ENCODE peak calls at places on chromosomes 11 and 22, in six cellular contexts. Y, R, V, B, O and L are unnamed samples. For H3K79me2, the result is how much of the 10 kb centered on the place peaks cover.

GRCh38 chr22:22507743-22508273 is 734 bp downstream of the ZNF280B start:
- DNase-seq in R (no peak), Y (no peak), B (peak), O (no peak), V (peak), L (no peak)

GRCh38 chr11:120707098-120707497 is 195.6 kb downstream of the GRIK4 start:
- DNase-seq in O (no peak), B (no peak), V (no peak), Y (no peak), R (no peak), L (no peak)

GRCh38 chr11:114233755-114234154 is 62.4 kb upstream of the NNMT start:
- DNase-seq in O (peak), B (no peak), Y (no peak), V (peak), R (no peak), L (no peak)

GRCh38 chr11:63762662-63763505 is 5.7 kb downstream of the ZFTA start:
- DNase-seq in B (peak), V (peak), O (peak), R (peak), Y (no peak), L (no peak)

GRCh38 chr11:86624366-86624765 is 48.0 kb downstream of the ME3 start:
- DNase-seq in V (no peak), R (no peak), B (no peak), O (no peak), Y (no peak), L (no peak)

GRCh38 chr11:17067417-17067816 is 10.1 kb downstream of the RPS13 start:
- DNase-seq in V (no peak), O (no peak), Y (no peak), R (no peak), B (no peak), L (no peak)

GRCh38 chr11:1470681-1471611 is 15.6 kb downstream of the MOB2 start:
- DNase-seq in Y (no peak), V (no peak), B (no peak), R (no peak), O (no peak), L (no peak)

GRCh38 chr22:19855504-19856409 is 1.1 kb upstream of the GNB1L start:
- DNase-seq in Y (peak), B (peak), R (peak), O (peak), V (no peak), L (peak)

GRCh38 chr11:6919698-6920097 is 1.1 kb upstream of the OR2D3 start:
- DNase-seq in B (no peak), R (no peak), O (no peak), Y (no peak), V (no peak), L (no peak)

GRCh38 chr11:130598433-130598832 is 150.0 kb downstream of the ADAMTS15 start:
- DNase-seq in B (no peak), R (no peak), O (no peak), V (no peak), Y (no peak), L (no peak)

GRCh38 chr22:41245917-41246499 is 5.3 kb upstream of the CHADL start:
- DNase-seq in O (no peak), R (no peak), B (peak), Y (no peak), V (peak), L (no peak)

GRCh38 chr11:102590646-102591045 is 34.5 kb downstream of the MMP20 start:
- DNase-seq in Y (no peak), O (no peak), V (no peak), R (no peak), B (no peak), L (no peak)

GRCh38 chr11:120375076-120375475 is 38.9 kb downstream of the ARHGEF12 start:
- DNase-seq in B (no peak), O (no peak), Y (no peak), V (no peak), R (no peak), L (no peak)

GRCh38 chr11:103659138-103659734 is 377.2 kb upstream of the DDI1 start:
- DNase-seq in O (no peak), Y (peak), V (peak), B (peak), R (peak), L (no peak)

GRCh38 chr22:32020117-32020516 is 22.9 kb upstream of the SLC5A1 start:
- DNase-seq in R (peak), B (no peak), O (peak), V (no peak), Y (peak), L (peak)

GRCh38 chr11:11265320-11265719 is 87.7 kb downstream of the CSNK2A3 start:
- DNase-seq in Y (no peak), O (no peak), R (peak), B (no peak), V (no peak), L (no peak)

GRCh38 chr22:35961480-35961902 is 67.1 kb downstream of the RBFOX2 start:
- DNase-seq in O (peak), V (peak), R (no peak), B (peak), Y (no peak), L (no peak)

GRCh38 chr11:123164732-123165450 is 30.2 kb downstream of the CLMP start:
- DNase-seq in R (no peak), O (peak), Y (no peak), V (no peak), B (no peak), L (no peak)

GRCh38 chr11:116224889-116225200 is 547.9 kb downstream of the BUD13 start:
- DNase-seq in Y (no peak), O (no peak), V (no peak), B (no peak), R (no peak), L (no peak)

GRCh38 chr11:41281131-41281742 is 178.2 kb downstream of the LRRC4C start:
- DNase-seq in B (no peak), R (peak), Y (no peak), V (no peak), O (no peak), L (no peak)

GRCh38 chr22:18119409-18120110 is 9.0 kb downstream of the TUBA8 start:
- DNase-seq in B (no peak), Y (no peak), R (no peak), O (no peak), V (no peak), L (no peak)

GRCh38 chr22:39296981-39297489 is 22.4 kb downstream of the RPL3 start:
- DNase-seq in B (no peak), Y (no peak), R (no peak), V (no peak), O (no peak), L (peak)

GRCh38 chr11:1071571-1072115 is 3.0 kb upstream of the MUC2 start:
- DNase-seq in B (no peak), V (no peak), O (no peak), Y (no peak), R (no peak), L (no peak)

GRCh38 chr22:31144223-31144622 is 3.9 kb upstream of the PLA2G3 start:
- DNase-seq in B (no peak), V (no peak), R (peak), Y (no peak), O (peak), L (no peak)

GRCh38 chr11:108432783-108433182 is 34.5 kb downstream of the C11orf65 start:
- DNase-seq in B (no peak), O (peak), Y (no peak), V (no peak), R (peak), L (no peak)

GRCh38 chr11:7677071-7677470 is 3.8 kb upstream of the CYB5R2 start:
- DNase-seq in O (no peak), B (no peak), R (peak), Y (no peak), V (no peak), L (no peak)

GRCh38 chr11:2914475-2915195 is 14.6 kb downstream of the PHLDA2 start:
- DNase-seq in O (no peak), R (no peak), B (no peak), Y (no peak), V (no peak), L (no peak)

GRCh38 chr11:123217897-123218296 is 22.8 kb upstream of the CLMP start:
- DNase-seq in R (no peak), V (no peak), Y (no peak), B (peak), O (no peak), L (no peak)

DNA sequence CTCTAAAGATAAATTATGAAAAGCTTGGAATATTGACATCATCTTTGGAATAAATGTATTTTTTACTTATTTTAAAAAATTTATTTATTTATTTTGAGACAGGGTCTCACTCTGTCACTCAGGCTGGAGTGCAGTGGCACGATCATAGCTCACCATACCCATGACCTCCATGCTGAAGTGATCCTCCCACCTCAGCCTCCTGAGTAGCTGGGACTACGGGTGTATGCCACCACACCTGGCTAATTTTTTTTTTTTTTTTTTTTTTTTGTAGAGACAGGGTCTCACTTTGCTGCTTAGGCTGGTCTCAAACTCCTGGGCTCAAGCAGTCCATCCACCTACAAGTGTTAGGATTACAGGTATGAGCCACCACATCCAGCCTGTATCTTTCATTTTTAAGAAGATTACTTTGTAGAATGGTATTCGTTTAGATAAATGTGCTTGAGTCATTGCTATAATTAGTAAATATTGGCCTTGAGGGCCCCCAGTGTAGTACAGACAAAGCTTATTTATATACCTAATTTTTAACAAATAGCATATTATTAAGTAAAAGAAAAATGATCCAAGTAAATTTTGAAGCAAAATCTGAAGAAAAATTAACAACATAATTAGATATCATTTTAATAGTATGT is 8.5 kb downstream of the SWAP70 start:
- DNase-seq in R (no peak), V (no peak), O (no peak), B (no peak), Y (no peak), L (no peak)
- H3K79me2 ChIP-seq in R (under half), V (half or more), O (half or more), B (half or more), Y (under half), L (under half)

GRCh38 chr11:72589802-72590761 is 84.1 kb downstream of the PDE2A start:
- DNase-seq in Y (no peak), R (peak), O (peak), B (peak), V (peak), L (peak)
- TF ChIP-seq EZH2 in Y (no peak), R (no peak), O (no peak), B (no peak), V (peak), L (no peak)

DNA sequence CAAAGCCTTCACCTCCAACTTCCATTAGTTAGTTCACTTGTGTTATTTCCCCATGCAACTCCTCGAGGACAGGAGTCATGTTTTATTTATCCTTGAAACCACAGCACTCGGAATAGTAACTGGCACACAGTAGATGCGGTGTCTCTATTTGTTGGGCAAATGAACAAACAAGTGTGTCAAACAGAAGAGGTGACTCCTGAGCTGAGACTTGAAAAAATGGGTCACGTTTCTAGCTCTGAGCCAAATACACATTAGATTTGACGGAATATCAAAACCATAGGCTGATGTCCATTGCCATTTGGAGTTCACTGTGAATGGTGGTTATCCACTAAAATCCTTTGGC is 68.9 kb downstream of the C11orf91 start:
- DNase-seq in B (no peak), Y (no peak), R (no peak), O (no peak), V (no peak), L (no peak)
- H3K27ac ChIP-seq in B (no peak), Y (no peak), R (no peak), O (no peak), V (no peak), L (no peak)

DNA sequence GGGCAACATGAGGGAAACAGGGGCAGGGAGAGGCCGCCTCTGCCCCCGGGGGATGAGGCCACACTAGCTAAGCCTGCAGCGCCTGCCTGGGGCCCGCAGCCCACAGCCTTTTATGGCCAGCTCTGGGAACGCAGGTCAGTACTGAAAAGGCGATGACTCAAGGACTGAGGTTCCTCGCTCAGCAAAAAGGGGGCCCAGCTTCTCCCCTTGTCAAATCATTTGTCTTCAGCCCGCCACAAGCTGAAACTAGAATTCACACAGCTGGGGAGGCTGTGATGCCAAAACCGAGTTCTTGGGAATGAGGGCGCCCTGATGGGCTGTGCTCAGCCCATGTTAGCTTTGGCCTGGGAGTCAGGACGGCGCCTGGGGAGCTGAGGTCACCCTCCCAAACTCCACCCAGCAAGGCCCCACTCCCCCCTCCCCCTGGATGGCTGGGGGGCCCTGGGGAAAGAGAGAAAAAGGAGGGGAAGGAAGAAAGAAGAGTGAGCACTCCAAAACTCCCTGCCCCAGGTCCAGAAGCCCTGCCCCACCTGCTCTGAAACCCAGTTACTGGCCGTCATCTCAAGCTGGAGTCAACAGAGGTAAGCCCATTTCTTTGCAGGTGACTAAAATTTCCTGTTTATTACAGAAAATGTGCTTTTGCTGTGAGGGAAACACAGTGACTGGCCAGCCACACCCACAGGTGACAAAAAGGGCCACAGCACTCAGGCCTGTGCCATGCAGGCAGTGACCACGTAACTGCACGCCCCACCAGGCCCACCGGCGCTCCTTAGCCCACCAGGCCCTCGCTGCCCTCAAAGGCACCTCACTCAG is 13.7 kb downstream of the EHD1 start:
- DNase-seq in O (peak), Y (no peak), B (no peak), V (peak), R (no peak), L (no peak)
- H3K79me2 ChIP-seq in O (half or more), Y (half or more), B (under half), V (under half), R (half or more), L (half or more)

DNA sequence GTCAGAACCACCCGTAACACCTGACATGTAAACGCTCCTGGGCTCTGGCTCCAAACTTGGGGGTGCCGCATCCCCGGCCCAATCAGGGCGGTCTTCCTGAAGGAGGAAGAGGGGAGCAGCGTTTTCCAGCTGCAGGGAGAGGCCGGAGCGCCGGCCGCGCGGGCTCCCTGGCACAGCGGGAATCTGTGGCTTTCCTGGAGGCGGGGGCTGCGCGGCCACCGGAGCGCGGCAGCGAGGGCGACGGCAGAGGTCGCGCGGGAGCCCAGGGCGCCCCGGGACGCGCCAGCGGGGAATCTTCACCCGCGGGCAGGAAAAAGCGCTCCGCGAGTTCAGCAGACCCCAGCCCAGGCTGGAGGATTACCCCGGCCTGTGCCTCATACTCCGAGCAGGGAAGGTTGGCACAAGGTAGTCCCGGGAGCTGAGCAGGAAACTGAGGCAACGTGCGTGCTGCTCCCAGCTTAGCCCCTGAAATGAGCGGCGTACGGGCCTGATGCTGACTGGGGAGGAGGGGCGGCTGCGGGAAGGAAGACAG is 600 bp upstream of the ESAM start:
- DNase-seq in V (peak), Y (no peak), B (no peak), R (peak), O (no peak), L (peak)
- TF ChIP-seq EZH2 in V (peak), Y (no peak), B (peak), R (no peak), O (peak), L (no peak)

GRCh38 chr11:126112547-126112946 is 49.9 kb upstream of the CDON start:
- DNase-seq in R (no peak), O (peak), B (no peak), V (no peak), Y (no peak), L (no peak)

GRCh38 chr11:126114486-126115252 is 52.0 kb upstream of the CDON start:
- DNase-seq in Y (no peak), B (no peak), R (no peak), V (no peak), O (no peak), L (no peak)

GRCh38 chr11:126113963-126114362 is 51.3 kb upstream of the CDON start:
- DNase-seq in Y (no peak), V (no peak), O (no peak), B (no peak), R (no peak), L (no peak)

GRCh38 chr11:126113012-126113411 is 50.3 kb upstream of the CDON start:
- DNase-seq in O (no peak), V (no peak), R (no peak), Y (no peak), B (no peak), L (no peak)

GRCh38 chr11:126113515-126113957 is 50.9 kb upstream of the CDON start:
- DNase-seq in V (peak), R (peak), Y (peak), B (no peak), O (peak), L (no peak)
- H3K27ac ChIP-seq in V (no peak), R (peak), Y (no peak), B (no peak), O (peak), L (no peak)

DNA sequence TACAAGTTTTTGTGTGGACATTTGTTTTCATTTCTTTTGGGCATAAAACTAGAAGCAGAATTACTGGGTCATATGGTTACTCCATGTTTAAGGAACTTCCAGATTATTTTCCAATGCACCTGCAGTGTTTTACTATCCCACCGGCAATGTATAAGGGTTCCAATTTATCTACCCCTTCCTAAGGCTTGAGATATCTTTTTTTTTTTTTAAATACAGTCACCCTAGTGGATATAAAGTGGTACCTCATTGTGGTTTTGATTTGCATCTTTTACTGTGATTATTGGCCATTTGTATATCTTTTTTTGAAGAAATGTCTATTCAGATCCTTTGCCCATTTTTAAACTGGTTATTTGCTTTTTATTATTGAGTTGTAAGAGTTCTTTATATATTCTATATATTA is 34.6 kb upstream of the UCP3 start:
- DNase-seq in Y (no peak), O (no peak), B (no peak), V (no peak), R (no peak), L (no peak)
- H3K79me2 ChIP-seq in Y (under half), O (under half), B (under half), V (under half), R (under half), L (under half)

DNA sequence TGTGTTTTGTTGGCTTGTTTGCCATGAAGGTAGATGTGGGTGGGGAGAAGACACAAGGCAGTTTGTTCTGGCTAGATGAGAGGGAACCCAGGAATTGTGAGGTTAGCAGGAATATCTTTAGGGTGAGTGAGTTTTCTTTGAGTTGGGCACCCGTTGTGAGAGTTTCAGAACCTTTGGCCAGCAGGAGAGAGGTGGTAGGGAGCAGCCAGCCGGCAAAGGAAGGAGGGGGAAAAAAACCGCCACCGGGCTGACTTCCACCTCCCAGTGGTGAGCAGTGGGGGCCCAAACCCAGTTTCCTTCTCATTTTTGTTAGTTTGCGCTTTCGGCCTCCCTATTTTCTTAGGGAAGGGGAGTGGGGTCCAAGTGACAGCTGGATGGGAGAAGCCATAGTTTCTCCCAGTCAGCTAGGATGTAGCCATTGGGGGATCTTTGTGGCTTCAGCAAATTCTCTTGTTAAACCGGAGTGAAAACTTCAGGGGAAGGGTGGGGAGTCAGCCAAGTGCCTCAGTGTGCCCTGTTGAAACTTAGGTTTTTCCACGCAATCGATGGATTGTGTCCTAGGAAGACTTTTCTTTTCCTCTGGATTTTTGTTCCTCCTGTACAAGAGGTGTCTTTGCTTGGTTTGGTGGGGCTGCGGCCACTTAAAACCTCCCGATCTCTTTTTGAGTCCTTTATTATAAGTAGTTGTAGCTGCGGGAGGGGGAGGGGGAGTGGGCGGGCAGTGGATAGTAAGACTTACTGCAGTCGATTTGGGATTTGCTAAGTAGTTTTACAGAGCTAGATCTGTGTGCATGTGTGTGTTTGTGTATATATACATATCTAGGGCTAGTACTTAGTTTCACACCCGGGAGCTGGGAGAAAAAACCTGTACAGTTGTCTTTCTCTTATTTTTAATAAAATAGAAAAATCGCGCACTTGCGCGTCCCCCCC is 1.1 kb upstream of the GCAT start:
- DNase-seq in V (peak), B (peak), O (peak), Y (no peak), R (peak), L (no peak)
- TF ChIP-seq EZH2 in V (no peak), B (no peak), O (no peak), Y (no peak), R (no peak), L (peak)